ENCODE peak calls at places on chromosomes 3 and 15, in ten cellular contexts. L is activated T-helper 2 cell treated with anti-CD3 and anti-CD28 coated beads, Interferon-gamma antibody, Interleukin-2, Interleukin-4, amounts not matched to agents 10 μg/mL and 5 μg/mL and 100 μg/mL, durations not matched to agents 14 hours and 24 hours and 36 hours; Z is AG08396; T is stimulated activated CD4-positive, alpha-beta T cell treated with anti-CD3 and anti-CD28 coated beads, Interleukin-2, amount 100 ng/mL, for 48 hours; Y is left ventricle myocardium superior; Q is SK-N-DZ; N is ACHN; D is HCT116; U is endothelial cell; R is T follicular helper cell. S is an unnamed sample.

GRCh38 chr3:147113293-147114045 is 292.9 kb downstream of the ZIC4 start:
- DNase-seq in L (no peak), Z (peak), T (no peak), Y (no peak), Q (no peak), N (peak), D (no peak), U (no peak), R (no peak), S (no peak)

GRCh38 chr3:29922990-29923746 is 642.3 kb downstream of the RBMS3 start:
- DNase-seq in L (no peak), Z (peak), T (no peak), Y (peak), Q (peak), N (peak), D (peak), U (peak), R (no peak), S (no peak)

GRCh38 chr3:68620211-68620610 is 312.1 kb downstream of the TAFA4 start:
- DNase-seq in L (no peak), Z (no peak), T (no peak), Y (no peak), Q (no peak), N (no peak), D (no peak), U (no peak), R (no peak), S (no peak)

GRCh38 chr3:35438101-35438500 is 201.2 kb upstream of the ARPP21 start:
- DNase-seq in L (no peak), Z (no peak), T (no peak), Y (no peak), Q (no peak), N (no peak), D (no peak), U (no peak), R (no peak), S (no peak)

GRCh38 chr3:148464246-148464645 is 233.5 kb upstream of the AGTR1 start:
- DNase-seq in L (no peak), Z (no peak), T (no peak), Y (no peak), Q (no peak), N (no peak), D (no peak), U (no peak), R (no peak), S (no peak)

GRCh38 chr15:31504462-31504839 is 177.8 kb downstream of the KLF13 start:
- DNase-seq in L (peak), Z (no peak), T (no peak), Y (no peak), Q (no peak), N (no peak), D (no peak), U (no peak), R (no peak), S (peak)

GRCh38 chr15:91921188-91921820 is 67.8 kb downstream of the SLCO3A1 start:
- DNase-seq in L (no peak), Z (no peak), T (no peak), Y (no peak), Q (no peak), N (no peak), D (no peak), U (no peak), R (no peak), S (no peak)

GRCh38 chr3:65548848-65549625 is 489.7 kb downstream of the MAGI1 start:
- DNase-seq in L (no peak), Z (peak), T (no peak), Y (peak), Q (no peak), N (peak), D (no peak), U (peak), R (no peak), S (no peak)

GRCh38 chr15:65530318-65531111 is at the start of gene HACD3:
- DNase-seq in L (peak), Z (peak), T (peak), Y (peak), Q (peak), N (peak), D (peak), U (peak), R (peak), S (peak)

GRCh38 chr15:75904241-75904631 is 558 bp downstream of the FBXO22 start:
- DNase-seq in L (peak), Z (peak), T (peak), Y (peak), Q (peak), N (peak), D (no peak), U (peak), R (no peak), S (peak)

GRCh38 chr15:69760890-69761568 is 308.4 kb downstream of the RPLP1 start:
- DNase-seq in L (peak), Z (peak), T (peak), Y (peak), Q (no peak), N (peak), D (peak), U (no peak), R (peak), S (peak)

GRCh38 chr3:175107231-175107630 is 248.1 kb downstream of the NAALADL2 start:
- DNase-seq in L (no peak), Z (no peak), T (no peak), Y (no peak), Q (no peak), N (no peak), D (no peak), U (no peak), R (no peak), S (no peak)

S was measured in lung.